ENCODE peak calls at places on chromosomes 3 and 15, in seven cellular contexts. Y is GM12865, L is fibroblast of mammary gland, X is D721Med, O is cardiac muscle cell, F is dorsolateral prefrontal cortex, P is Peyer's patch. V is an unnamed sample.

GRCh38 chr15:63818191-63818590 is 15.6 kb downstream of the HERC1 start:
- DNase-seq in Y (no peak), L (peak), X (no peak), O (peak), F (no peak), P (no peak), V (no peak)

GRCh38 chr3:4753073-4753691 is 226.1 kb upstream of the BHLHE40 start:
- DNase-seq in Y (no peak), L (no peak), X (no peak), O (no peak), F (no peak), P (no peak), V (no peak)

GRCh38 chr3:23219117-23219516 is 16.0 kb downstream of the UBE2E2 start:
- DNase-seq in Y (peak), L (no peak), X (no peak), O (no peak), F (no peak), P (no peak), V (no peak)

GRCh38 chr3:184500344-184500923 is 61.2 kb upstream of the EPHB3 start:
- DNase-seq in Y (no peak), L (no peak), X (no peak), O (no peak), F (no peak), P (no peak), V (no peak)

GRCh38 chr3:10998542-10998941 is 6.0 kb downstream of the SLC6A1 start:
- DNase-seq in Y (no peak), L (no peak), X (no peak), O (no peak), F (no peak), P (no peak), V (no peak)

GRCh38 chr3:141342386-141342785 is 25.9 kb upstream of the ZBTB38 start:
- DNase-seq in Y (no peak), L (no peak), X (no peak), O (no peak), F (no peak), P (no peak), V (no peak)

GRCh38 chr3:63325386-63325785 is 47.3 kb downstream of the SYNPR start:
- DNase-seq in Y (no peak), L (no peak), X (no peak), O (no peak), F (no peak), P (no peak), V (no peak)

GRCh38 chr3:78589778-78590177 is 1178.0 kb downstream of the ROBO1 start:
- DNase-seq in Y (no peak), L (no peak), X (no peak), O (no peak), F (no peak), P (no peak), V (no peak)

GRCh38 chr15:74468341-74469032 is 7.5 kb upstream of the UBL7 start:
- DNase-seq in Y (no peak), L (no peak), X (no peak), O (no peak), F (no peak), P (no peak), V (no peak)

GRCh38 chr3:177618873-177619771 is 421.8 kb upstream of the TBL1XR1 start:
- DNase-seq in Y (no peak), L (peak), X (no peak), O (peak), F (no peak), P (no peak), V (no peak)

GRCh38 chr3:194879991-194880939 is 194.6 kb downstream of the FAM43A start:
- DNase-seq in Y (no peak), L (peak), X (peak), O (peak), F (no peak), P (no peak), V (no peak)

GRCh38 chr15:58357529-58358476 is 74.0 kb upstream of the LIPC start:
- DNase-seq in Y (peak), L (peak), X (no peak), O (peak), F (no peak), P (no peak), V (no peak)

GRCh38 chr15:29045717-29046116 is 159.9 kb downstream of the APBA2 start:
- DNase-seq in Y (peak), L (peak), X (no peak), O (peak), F (peak), P (no peak), V (no peak)

GRCh38 chr3:16369885-16370284 is 104.9 kb downstream of the OXNAD1 start:
- DNase-seq in Y (no peak), L (no peak), X (no peak), O (peak), F (no peak), P (no peak), V (no peak)

GRCh38 chr3:59559721-59560514 is 510.1 kb upstream of the CFAP20DC start:
- DNase-seq in Y (no peak), L (peak), X (no peak), O (peak), F (no peak), P (no peak), V (no peak)

GRCh38 chr3:187966636-187967035 is 187.3 kb upstream of the LPP start:
- DNase-seq in Y (no peak), L (no peak), X (no peak), O (no peak), F (no peak), P (no peak), V (no peak)

GRCh38 chr3:190167936-190168680 is 47.4 kb upstream of the P3H2 start:
- DNase-seq in Y (no peak), L (no peak), X (no peak), O (peak), F (no peak), P (no peak), V (no peak)

GRCh38 chr15:85071061-85071460 is 89.4 kb downstream of the PDE8A start:
- DNase-seq in Y (no peak), L (no peak), X (no peak), O (no peak), F (no peak), P (no peak), V (no peak)

GRCh38 chr3:189851682-189852081 is 220.5 kb downstream of the TP63 start:
- DNase-seq in Y (no peak), L (no peak), X (no peak), O (no peak), F (no peak), P (no peak), V (no peak)

GRCh38 chr3:4904801-4905695 is 74.2 kb upstream of the BHLHE40 start:
- DNase-seq in Y (no peak), L (peak), X (no peak), O (peak), F (no peak), P (peak), V (no peak)

GRCh38 chr15:96268421-96269204 is 61.9 kb upstream of the NR2F2 start:
- DNase-seq in Y (no peak), L (peak), X (no peak), O (peak), F (no peak), P (no peak), V (no peak)

GRCh38 chr3:52250122-52250521 is 4.6 kb downstream of the PPM1M start:
- DNase-seq in Y (no peak), L (no peak), X (no peak), O (no peak), F (no peak), P (peak), V (no peak)

GRCh38 chr3:104437131-104437750 is 929.5 kb upstream of the ALCAM start:
- DNase-seq in Y (no peak), L (peak), X (no peak), O (peak), F (no peak), P (no peak), V (no peak)

GRCh38 chr15:72306211-72306785 is 13.7 kb downstream of the CELF6 start:
- DNase-seq in Y (peak), L (peak), X (no peak), O (peak), F (peak), P (peak), V (no peak)

GRCh38 chr15:52338891-52339290 is 43.3 kb upstream of the MYO5C start:
- DNase-seq in Y (no peak), L (no peak), X (no peak), O (no peak), F (no peak), P (no peak), V (no peak)

GRCh38 chr3:156180077-156180476 is 59.7 kb downstream of the KCNAB1 start:
- DNase-seq in Y (no peak), L (peak), X (peak), O (peak), F (no peak), P (no peak), V (no peak)

GRCh38 chr3:63251499-63251898 is 26.6 kb upstream of the SYNPR start:
- DNase-seq in Y (no peak), L (no peak), X (no peak), O (no peak), F (no peak), P (no peak), V (no peak)

GRCh38 chr3:21226086-21226485 is 524.9 kb downstream of the ZNF385D start:
- DNase-seq in Y (no peak), L (no peak), X (no peak), O (no peak), F (peak), P (no peak), V (no peak)

GRCh38 chr3:72379500-72380187 is 468.6 kb downstream of the SHQ1 start:
- DNase-seq in Y (no peak), L (peak), X (no peak), O (peak), F (no peak), P (no peak), V (no peak)

GRCh38 chr3:187292631-187293513 is 1.3 kb upstream of the MASP1 start:
- DNase-seq in Y (no peak), L (peak), X (no peak), O (peak), F (no peak), P (no peak), V (no peak)

GRCh38 chr3:36444909-36445308 is 64.6 kb downstream of the STAC start:
- DNase-seq in Y (no peak), L (peak), X (no peak), O (peak), F (no peak), P (no peak), V (no peak)

GRCh38 chr3:13137808-13138565 is 64.8 kb upstream of the IQSEC1 start:
- DNase-seq in Y (no peak), L (no peak), X (no peak), O (no peak), F (peak), P (peak), V (no peak)

GRCh38 chr3:147816770-147817169 is 407.6 kb downstream of the ZIC1 start:
- DNase-seq in Y (no peak), L (peak), X (no peak), O (peak), F (no peak), P (peak), V (no peak)

GRCh38 chr3:30353711-30354467 is 252.5 kb upstream of the TGFBR2 start:
- DNase-seq in Y (peak), L (no peak), X (no peak), O (no peak), F (no peak), P (peak), V (no peak)

GRCh38 chr3:25897019-25897418 is 107.1 kb downstream of the OXSM start:
- DNase-seq in Y (peak), L (no peak), X (no peak), O (no peak), F (no peak), P (no peak), V (no peak)

GRCh38 chr3:72903004-72903403 is 15.2 kb downstream of the GXYLT2 start:
- DNase-seq in Y (no peak), L (peak), X (no peak), O (peak), F (no peak), P (no peak), V (no peak)

GRCh38 chr15:65796610-65797012 is 4.5 kb upstream of the DENND4A start:
- DNase-seq in Y (no peak), L (peak), X (no peak), O (peak), F (no peak), P (no peak), V (no peak)

DNA sequence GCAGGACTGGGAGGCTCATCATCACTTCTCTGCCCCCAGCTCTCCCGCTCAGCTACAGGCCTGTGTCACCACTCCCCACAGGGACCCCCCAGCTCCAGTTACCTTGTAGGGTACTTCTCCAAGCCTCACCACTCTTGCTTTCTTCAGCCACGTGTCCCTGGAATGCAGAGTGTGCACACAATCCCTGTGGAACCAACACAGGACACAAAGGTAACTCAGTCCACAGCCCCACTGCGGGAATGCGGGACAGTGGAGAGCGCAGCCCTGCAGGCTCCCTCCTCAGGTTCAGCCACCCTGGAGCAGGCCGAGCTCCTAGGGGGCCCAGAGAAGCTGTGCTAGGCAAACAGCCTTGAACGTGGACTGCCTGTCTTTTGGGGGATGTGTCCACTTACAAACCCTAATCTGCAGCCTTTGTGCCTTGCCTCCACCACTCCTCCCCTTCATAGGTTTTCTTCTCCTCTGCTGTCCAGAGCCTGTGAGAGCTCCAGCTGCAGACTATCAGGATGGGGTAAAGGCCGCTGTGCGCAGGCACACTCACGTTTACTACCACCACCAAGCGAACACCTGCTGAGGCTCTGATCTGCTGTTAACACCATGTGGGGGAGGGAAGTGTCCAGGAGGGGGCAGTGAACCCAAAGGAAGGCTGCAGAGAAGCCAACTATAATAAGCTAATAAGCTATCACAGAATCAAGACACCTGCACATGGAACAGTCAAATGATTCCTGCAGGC is 26.0 kb downstream of the XPC start:
- DNase-seq in Y (no peak), L (no peak), X (no peak), O (peak), F (no peak), P (no peak), V (no peak)
- TF ChIP-seq CTCF in Y (peak), L (peak), X (peak), O (peak), F (no peak), P (no peak), V (no peak)

DNA sequence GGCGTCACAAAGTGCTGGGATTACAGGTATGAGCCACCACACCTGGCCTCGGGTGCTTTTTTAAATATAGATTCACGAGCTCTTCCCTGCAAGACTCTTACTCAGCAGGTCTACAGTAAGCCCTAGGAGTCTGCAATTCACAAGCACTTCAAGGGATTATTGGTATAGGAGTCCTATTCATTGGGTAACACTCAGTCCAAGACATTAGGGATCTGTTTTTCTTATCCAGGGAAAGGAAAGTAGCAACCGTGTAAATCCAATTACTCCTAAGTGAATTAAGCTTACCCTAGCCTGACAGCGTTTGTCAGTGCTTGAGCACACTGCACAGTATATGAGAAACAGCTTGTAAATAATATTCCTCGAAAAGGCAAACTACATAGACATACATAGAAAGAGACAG is 109.9 kb downstream of the SENP2 start:
- DNase-seq in Y (no peak), L (no peak), X (peak), O (no peak), F (no peak), P (no peak), V (no peak)
- TF ChIP-seq CTCF in Y (no peak), L (no peak), X (no peak), O (no peak), F (no peak), P (no peak), V (no peak)

DNA sequence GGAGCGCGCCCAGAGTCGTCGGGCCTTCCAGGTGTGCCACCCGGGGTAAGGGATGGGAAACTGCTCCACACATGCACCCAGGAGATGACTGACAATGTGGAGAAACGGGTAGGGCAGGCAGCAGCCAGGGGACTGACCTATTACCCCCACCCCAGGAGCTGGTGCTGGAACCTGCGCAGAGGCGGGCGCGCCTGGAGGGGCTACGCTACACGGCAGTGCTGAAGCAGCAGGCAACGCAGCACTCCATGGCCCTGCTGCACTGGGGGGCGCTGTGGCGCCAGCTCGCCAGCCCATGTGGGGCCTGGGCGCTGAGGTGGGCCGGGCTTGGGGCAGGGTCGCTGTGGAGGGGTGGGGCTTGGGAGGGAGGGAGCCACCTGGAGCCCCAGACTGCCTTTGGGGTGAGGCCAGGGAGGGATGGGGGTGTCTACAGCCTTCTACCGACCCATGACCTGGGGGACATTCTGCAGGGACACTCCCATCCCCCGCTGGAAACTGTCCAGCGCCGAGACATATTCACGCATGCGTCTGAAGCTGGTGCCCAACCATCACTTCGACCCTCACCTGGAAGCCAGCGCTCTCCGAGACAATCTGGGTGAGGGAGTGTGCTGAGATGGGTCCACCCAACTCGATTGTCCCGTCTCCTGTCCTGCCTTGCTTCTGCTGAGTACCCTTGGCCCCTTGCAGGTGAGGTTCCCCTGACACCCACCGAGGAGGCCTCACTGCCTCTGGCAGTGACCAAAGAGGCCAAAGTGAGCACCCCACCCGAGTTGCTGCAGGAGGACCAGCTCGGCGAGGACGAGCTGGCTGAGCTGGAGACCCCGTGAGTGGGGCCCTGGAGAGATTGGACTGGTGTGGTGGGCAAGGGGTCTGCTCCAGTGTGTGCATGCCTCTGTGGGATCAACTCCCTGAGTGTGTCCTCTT is 23.3 kb downstream of the NBEAL2 start:
- DNase-seq in Y (no peak), L (no peak), X (peak), O (no peak), F (peak), P (no peak), V (no peak)
- TF ChIP-seq CTCF in Y (no peak), L (no peak), X (no peak), O (no peak), F (no peak), P (no peak), V (no peak)

DNA sequence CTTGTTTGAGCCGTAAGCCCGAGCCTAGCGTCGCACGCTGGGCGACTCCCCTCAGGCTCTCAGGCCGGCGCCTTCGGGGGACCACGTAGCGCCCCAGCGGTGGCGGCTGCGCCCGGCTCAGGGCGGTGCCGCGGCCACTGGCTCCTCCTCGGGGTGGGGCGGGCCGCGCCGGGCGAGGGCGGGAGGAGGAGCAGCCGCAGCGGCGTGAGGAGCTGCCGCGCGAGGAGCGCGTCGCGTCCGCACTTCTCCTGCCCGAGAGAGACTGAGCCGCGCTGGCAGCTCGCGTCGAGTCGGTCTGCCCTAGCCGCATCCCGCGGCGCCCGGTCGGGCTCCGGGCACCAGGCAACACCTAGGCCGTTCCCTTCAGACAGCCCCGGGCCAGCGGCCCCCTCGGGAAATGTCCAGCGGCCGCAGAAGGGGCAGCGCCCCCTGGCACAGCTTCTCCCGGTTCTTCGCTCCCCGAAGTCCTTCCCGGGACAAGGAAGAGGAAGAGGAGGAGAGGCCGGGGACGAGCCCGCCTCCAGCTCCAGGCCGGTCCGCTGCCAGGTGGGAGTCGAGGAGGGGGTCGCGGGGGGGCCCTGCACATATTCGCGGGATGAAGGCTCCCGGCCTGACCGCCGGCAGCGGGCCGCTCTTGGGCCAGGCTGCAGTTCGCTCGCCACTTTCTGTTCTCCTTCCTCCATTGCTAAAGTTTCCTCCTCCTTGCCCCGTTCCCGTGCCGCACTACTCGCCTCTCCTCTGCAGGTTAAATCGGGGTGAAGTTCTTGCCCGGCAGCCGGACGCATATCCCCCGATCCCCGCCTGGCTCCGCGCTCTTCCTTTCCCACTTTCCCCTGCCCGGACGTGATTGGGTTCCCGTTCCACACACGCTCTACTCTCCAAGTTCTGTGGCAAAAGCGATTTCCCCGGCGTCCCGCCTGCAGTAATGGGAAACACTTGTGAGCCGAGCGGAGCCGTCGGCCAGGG is at the start of gene CRYBG3:
- DNase-seq in Y (peak), L (peak), X (peak), O (peak), F (peak), P (peak), V (peak)
- TF ChIP-seq CTCF in Y (no peak), L (peak), X (no peak), O (peak), F (peak), P (no peak), V (peak)

DNA sequence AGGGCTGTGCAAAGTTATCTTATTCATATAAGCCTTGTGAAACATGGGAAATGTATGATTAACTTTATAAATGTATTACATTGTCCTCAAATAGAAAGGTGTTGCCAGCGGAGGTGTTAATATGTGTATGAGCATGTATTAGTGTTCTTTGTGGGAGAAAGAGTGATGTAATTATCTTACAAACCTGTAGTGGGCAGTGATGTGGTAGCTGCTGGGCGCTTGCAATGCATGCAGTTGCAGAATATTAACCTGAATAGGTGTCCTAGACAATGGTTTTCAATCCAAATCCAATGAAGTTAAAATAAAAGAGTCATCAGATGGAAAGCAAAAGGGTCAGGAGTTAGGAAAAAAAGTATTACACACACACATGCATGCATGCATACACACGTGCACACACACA is 881.3 kb upstream of the CADM2 start:
- DNase-seq in Y (no peak), L (no peak), X (no peak), O (no peak), F (no peak), P (no peak), V (no peak)
- TF ChIP-seq CTCF in Y (no peak), L (no peak), X (peak), O (no peak), F (no peak), P (no peak), V (peak)